ENCODE peak calls at places on chromosomes 2 and 18, in five cellular contexts. B is A549, Y is mesothelial cell of epicardium, O is SK-N-SH, Z is GM23338. C is an unnamed sample.

GRCh38 chr18:61244632-61245031 is 88.6 kb upstream of the CDH20 start:
- DNase-seq in Z (no peak), Y (no peak), O (no peak), B (no peak), C (no peak)

GRCh38 chr2:199659207-199659606 is 191.8 kb downstream of the FTCDNL1 start:
- DNase-seq in B (no peak), Z (peak), Y (peak), O (peak), C (no peak)

GRCh38 chr2:144583362-144583692 is 63.4 kb upstream of the ZEB2 start:
- DNase-seq in Z (no peak), B (no peak), Y (no peak), O (no peak), C (no peak)

GRCh38 chr18:48725596-48725995 is 186.8 kb downstream of the CTIF start:
- DNase-seq in B (no peak), O (no peak), Y (no peak), Z (no peak), C (no peak)

GRCh38 chr2:44171018-44171417 is 2.3 kb downstream of the PPM1B start:
- DNase-seq in O (no peak), Z (no peak), Y (no peak), B (peak), C (no peak)

GRCh38 chr18:31302991-31303390 is 15.0 kb upstream of the DSG1 start:
- DNase-seq in B (peak), O (no peak), Y (no peak), Z (no peak), C (no peak)

GRCh38 chr2:24957221-24957620 is 14.5 kb downstream of the DNAJC27 start:
- DNase-seq in Z (no peak), Y (no peak), B (no peak), O (no peak), C (no peak)

GRCh38 chr18:74155276-74155675 is 7.0 kb downstream of the TIMM21 start:
- DNase-seq in Y (no peak), O (no peak), B (no peak), Z (no peak), C (no peak)

GRCh38 chr18:37334494-37335125 is 231.0 kb downstream of the CELF4 start:
- DNase-seq in B (no peak), O (peak), Z (no peak), Y (no peak), C (no peak)

GRCh38 chr2:3606028-3606369 is 11.1 kb downstream of the COLEC11 start:
- DNase-seq in Y (no peak), O (no peak), Z (no peak), B (no peak), C (no peak)

GRCh38 chr2:239175181-239175580 is 225.6 kb downstream of the HDAC4 start:
- DNase-seq in Z (no peak), Y (no peak), B (no peak), O (no peak), C (no peak)

GRCh38 chr2:120261387-120262006 is 8.8 kb downstream of the RALB start:
- DNase-seq in O (no peak), Y (no peak), Z (no peak), B (no peak), C (peak)

GRCh38 chr2:63977904-63978303 is 41.3 kb downstream of the VPS54 start:
- DNase-seq in Y (no peak), B (no peak), O (no peak), Z (no peak), C (peak)

GRCh38 chr2:186709529-186710455 is 15.9 kb downstream of the FAM171B start:
- DNase-seq in Z (no peak), B (no peak), Y (no peak), O (no peak), C (no peak)

GRCh38 chr2:202831241-202831997 is 40.1 kb downstream of the ICA1L start:
- DNase-seq in Y (no peak), O (peak), Z (peak), B (peak), C (peak)
- TF ChIP-seq CTCF in Y (no peak), O (peak), Z (peak), B (peak), C (peak)

GRCh38 chr18:35010156-35010555 is 31.1 kb upstream of the MAPRE2 start:
- DNase-seq in Y (no peak), Z (no peak), O (no peak), B (no peak), C (no peak)

GRCh38 chr18:35000457-35000856 is 40.8 kb upstream of the MAPRE2 start:
- DNase-seq in B (no peak), O (no peak), Z (no peak), Y (no peak), C (no peak)

GRCh38 chr18:35002120-35002519 is 39.1 kb upstream of the MAPRE2 start:
- DNase-seq in Z (no peak), Y (no peak), B (no peak), O (no peak), C (no peak)

GRCh38 chr18:35010983-35011382 is 30.2 kb upstream of the MAPRE2 start:
- DNase-seq in Y (no peak), O (no peak), Z (no peak), B (no peak), C (no peak)

DNA sequence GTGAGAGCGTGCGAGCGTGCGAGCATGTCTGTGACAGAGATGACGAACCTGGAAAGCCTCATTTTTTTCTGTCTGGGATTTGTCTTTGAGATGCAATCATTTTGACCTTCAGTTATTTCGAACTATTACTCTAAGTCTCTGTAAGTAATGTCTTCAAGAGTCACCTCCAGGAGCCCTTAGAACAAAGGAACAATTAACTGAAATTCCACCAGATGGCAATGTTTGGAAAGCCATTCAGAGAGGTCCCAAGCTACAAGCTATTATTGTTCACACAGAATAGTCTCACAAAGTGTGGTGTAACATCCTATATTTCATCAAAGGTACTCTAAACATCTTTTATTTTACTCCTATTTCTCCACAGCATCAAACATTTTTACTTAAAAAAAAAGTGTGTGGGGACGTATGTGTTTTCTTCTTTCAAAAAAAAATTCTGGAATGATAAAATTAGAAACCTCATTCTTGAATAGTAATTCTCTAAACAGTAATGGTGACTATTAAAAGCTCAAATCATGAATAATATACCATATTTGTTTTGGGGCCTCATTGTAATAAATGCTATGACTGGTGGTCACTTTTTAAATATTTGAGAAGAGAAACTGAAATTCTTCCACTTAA is 35.1 kb upstream of the MAPRE2 start:
- DNase-seq in Y (no peak), O (peak), Z (peak), B (peak), C (peak)
- TF ChIP-seq CTCF in Y (peak), O (peak), Z (peak), B (peak), C (peak)

DNA sequence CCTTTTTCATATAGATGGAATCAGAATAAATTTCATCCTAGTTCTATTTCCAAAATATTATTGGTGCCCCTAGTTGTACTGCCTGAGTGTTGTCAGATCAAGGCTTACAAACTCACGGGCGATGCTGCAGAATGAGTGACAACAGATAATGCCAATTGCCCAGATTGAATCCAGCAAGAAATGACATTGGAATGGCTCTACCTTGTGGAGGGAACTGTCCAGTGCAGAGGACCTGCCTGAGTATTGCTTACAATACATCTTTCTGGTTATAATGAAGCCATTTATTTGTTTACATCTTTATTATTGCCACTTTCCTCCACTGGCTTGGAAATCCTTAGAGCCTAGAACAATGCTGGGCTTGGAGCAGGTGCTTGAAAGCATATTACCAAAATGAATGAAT is 7.8 kb upstream of the IL1R2 start:
- DNase-seq in Z (no peak), O (peak), B (no peak), Y (no peak), C (no peak)
- TF ChIP-seq CTCF in Z (peak), O (peak), B (peak), Y (no peak), C (no peak)

DNA sequence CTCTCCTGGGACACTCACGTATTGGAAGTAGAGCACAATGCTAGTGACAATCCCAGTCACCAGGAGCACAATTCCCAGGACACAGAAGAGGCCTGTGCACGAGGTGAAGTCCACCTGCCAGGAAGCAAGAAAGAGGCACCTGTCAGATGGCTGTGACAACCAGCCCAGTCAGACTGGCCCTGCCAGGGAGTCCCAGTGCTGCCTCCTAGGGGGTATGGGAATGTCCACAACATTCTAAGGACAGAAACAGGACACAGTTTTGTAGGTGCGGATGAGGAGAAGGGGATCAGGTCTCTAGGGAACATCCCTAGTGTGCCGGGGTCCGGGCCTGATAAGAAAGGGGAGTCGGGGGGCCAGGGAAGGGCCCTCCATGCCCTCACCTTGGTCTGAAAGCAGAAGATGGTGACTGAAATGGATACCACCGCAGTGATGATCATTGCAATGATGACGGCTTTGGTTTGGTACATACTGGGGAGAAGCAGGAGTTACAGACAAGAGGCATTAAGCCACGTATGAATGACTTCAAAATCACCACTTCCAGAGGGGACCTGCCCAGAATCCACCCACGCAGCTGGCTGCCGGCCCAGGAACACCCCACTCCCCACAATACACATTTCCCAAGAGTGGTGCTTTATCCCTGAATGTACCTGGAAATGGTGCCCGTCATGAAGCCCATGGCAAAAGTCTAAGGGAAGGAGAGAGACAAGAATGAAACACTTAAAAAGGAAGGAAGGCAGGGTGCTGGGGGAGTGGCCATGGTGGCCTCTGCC is 6.9 kb downstream of the PNKD start:
- DNase-seq in B (no peak), O (no peak), Z (no peak), Y (no peak), C (no peak)
- TF ChIP-seq CTCF in B (peak), O (no peak), Z (no peak), Y (no peak), C (no peak)

GRCh38 chr2:241273552-241273988 is 41.9 kb downstream of the HDLBP start:
- DNase-seq in B (no peak), O (peak), Y (no peak), Z (peak), C (no peak)
- TF ChIP-seq CTCF in B (no peak), O (no peak), Y (no peak), Z (no peak), C (no peak)

GRCh38 chr2:42868096-42868495 is 75.7 kb upstream of the HAAO start:
- DNase-seq in B (no peak), O (no peak), Z (no peak), Y (no peak), C (no peak)

GRCh38 chr2:42864222-42864621 is 71.8 kb upstream of the HAAO start:
- DNase-seq in Y (no peak), Z (no peak), B (no peak), O (no peak), C (no peak)

GRCh38 chr2:42867093-42868065 is 75.0 kb upstream of the HAAO start:
- DNase-seq in Y (no peak), Z (no peak), O (no peak), B (no peak), C (no peak)

GRCh38 chr2:42864641-42865280 is 72.4 kb upstream of the HAAO start:
- DNase-seq in Y (no peak), O (no peak), B (no peak), Z (no peak), C (no peak)

GRCh38 chr2:42865884-42866861 is 73.8 kb upstream of the HAAO start:
- DNase-seq in Z (no peak), Y (no peak), B (no peak), O (no peak), C (no peak)
- TF ChIP-seq CTCF in Z (no peak), Y (no peak), B (no peak), O (no peak), C (no peak)

GRCh38 chr2:139031722-139032121 is 251.5 kb upstream of the NXPH2 start:
- DNase-seq in Y (no peak), O (peak), Z (peak), B (peak), C (no peak)
- TF ChIP-seq CTCF in Y (no peak), O (no peak), Z (peak), B (no peak), C (no peak)

DNA sequence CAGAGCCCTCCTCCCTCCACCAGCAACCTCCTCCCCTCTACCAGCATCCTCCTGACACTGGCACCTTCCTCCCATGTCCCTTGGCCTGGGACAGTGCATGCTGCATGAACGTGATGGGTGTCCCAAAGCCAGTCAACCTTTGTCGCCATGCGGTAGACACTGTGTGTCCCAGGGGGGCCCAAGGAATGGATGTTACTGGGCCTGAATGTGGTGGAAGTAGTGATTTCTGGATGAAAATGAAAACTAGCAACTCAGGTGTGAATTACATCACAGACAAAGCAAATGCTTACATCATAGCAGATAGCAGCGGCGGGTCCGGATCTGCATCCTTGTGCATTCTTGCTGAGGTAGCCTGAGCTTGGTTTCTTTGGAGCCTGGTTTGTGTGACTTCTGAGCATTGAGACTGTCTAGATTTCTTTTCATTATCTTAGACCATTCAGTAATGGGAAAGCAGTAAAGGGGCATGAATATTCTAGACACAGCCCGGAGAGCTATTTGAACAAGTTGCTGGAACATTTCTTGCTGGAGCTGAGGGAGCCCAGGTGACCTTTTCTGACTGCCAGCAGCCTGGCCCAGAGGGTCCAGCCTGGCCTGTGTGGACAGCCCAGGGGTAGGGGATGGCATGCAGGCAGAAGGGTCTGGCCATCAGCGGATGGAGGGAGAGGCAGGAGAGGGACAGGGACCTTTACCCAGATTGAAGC is 100.4 kb downstream of the FAM210A start:
- DNase-seq in Z (no peak), Y (no peak), B (no peak), O (no peak), C (no peak)
- TF ChIP-seq CTCF in Z (no peak), Y (no peak), B (no peak), O (no peak), C (no peak)